ENCODE peak calls at places on chromosomes 4 and X, in six cellular contexts. Y, G, W, A, T and Q are unnamed samples.

GRCh38 chr4:52292245-52292644 is 241.1 kb downstream of the SPATA18 start:
- DNase-seq in Y (no peak), G (no peak), W (no peak), A (no peak), T (no peak), Q (no peak)

GRCh38 chr4:140046037-140046436 is 107.9 kb downstream of the MAML3 start:
- DNase-seq in Y (no peak), G (no peak), W (peak), A (no peak), T (no peak), Q (no peak)

GRCh38 chrX:46577116-46578005 is 3.8 kb downstream of the CHST7 start:
- DNase-seq in Y (no peak), G (no peak), W (no peak), A (no peak), T (no peak), Q (no peak)

GRCh38 chr4:24693636-24694035 is 101.7 kb upstream of the SOD3 start:
- DNase-seq in Y (no peak), G (no peak), W (no peak), A (no peak), T (no peak), Q (no peak)

GRCh38 chr4:125316781-125317525 is 2.2 kb downstream of the FAT4 start:
- DNase-seq in Y (peak), G (no peak), W (peak), A (no peak), T (peak), Q (peak)

GRCh38 chrX:153906126-153906917 is 1.8 kb downstream of the AVPR2 start:
- DNase-seq in Y (no peak), G (no peak), W (no peak), A (no peak), T (no peak), Q (no peak)

GRCh38 chr4:119394826-119395225 is 72.9 kb upstream of the FABP2 start:
- DNase-seq in Y (peak), G (no peak), W (no peak), A (no peak), T (no peak), Q (no peak)

GRCh38 chr4:102817021-102817605 is 10.2 kb downstream of the UBE2D3 start:
- DNase-seq in Y (no peak), G (no peak), W (peak), A (no peak), T (no peak), Q (no peak)

GRCh38 chrX:111270339-111270738 is at the start of gene CAPN6:
- DNase-seq in Y (peak), G (no peak), W (no peak), A (no peak), T (peak), Q (peak)

GRCh38 chr4:115675721-115676120 is 562.3 kb upstream of the NDST4 start:
- DNase-seq in Y (no peak), G (no peak), W (no peak), A (no peak), T (no peak), Q (peak)

GRCh38 chrX:83916525-83916924 is 55.6 kb downstream of the CYLC1 start:
- DNase-seq in Y (peak), G (no peak), W (no peak), A (no peak), T (peak), Q (peak)

GRCh38 chr4:78864405-78865024 is 74.7 kb downstream of the PAQR3 start:
- DNase-seq in Y (peak), G (peak), W (peak), A (peak), T (peak), Q (peak)

GRCh38 chr4:66169341-66169740 is 499.1 kb upstream of the EPHA5 start:
- DNase-seq in Y (peak), G (no peak), W (no peak), A (no peak), T (no peak), Q (peak)

GRCh38 chr4:152778656-152779512 is 646 bp downstream of the TIGD4 start:
- DNase-seq in Y (peak), G (no peak), W (peak), A (no peak), T (peak), Q (peak)

GRCh38 chr4:107935246-107935645 is 3.9 kb downstream of the CYP2U1 start:
- DNase-seq in Y (no peak), G (no peak), W (no peak), A (no peak), T (no peak), Q (no peak)

GRCh38 chr4:107930821-107931774 is at the start of gene CYP2U1:
- DNase-seq in Y (peak), G (peak), W (peak), A (no peak), T (peak), Q (peak)

GRCh38 chr4:107937040-107937439 is 5.7 kb downstream of the CYP2U1 start:
- DNase-seq in Y (no peak), G (no peak), W (no peak), A (no peak), T (no peak), Q (no peak)

GRCh38 chr4:107931775-107932321 is 499 bp downstream of the CYP2U1 start:
- DNase-seq in Y (peak), G (no peak), W (no peak), A (no peak), T (peak), Q (no peak)
- TF ChIP-seq EZH2 in Y (no peak), G (no peak), W (no peak), A (no peak), T (no peak), Q (no peak)

GRCh38 chr4:8580321-8581093 is at the start of gene GPR78:
- DNase-seq in Y (peak), G (no peak), W (peak), A (no peak), T (peak), Q (peak)
- TF ChIP-seq EZH2 in Y (no peak), G (no peak), W (no peak), A (no peak), T (no peak), Q (no peak)

DNA sequence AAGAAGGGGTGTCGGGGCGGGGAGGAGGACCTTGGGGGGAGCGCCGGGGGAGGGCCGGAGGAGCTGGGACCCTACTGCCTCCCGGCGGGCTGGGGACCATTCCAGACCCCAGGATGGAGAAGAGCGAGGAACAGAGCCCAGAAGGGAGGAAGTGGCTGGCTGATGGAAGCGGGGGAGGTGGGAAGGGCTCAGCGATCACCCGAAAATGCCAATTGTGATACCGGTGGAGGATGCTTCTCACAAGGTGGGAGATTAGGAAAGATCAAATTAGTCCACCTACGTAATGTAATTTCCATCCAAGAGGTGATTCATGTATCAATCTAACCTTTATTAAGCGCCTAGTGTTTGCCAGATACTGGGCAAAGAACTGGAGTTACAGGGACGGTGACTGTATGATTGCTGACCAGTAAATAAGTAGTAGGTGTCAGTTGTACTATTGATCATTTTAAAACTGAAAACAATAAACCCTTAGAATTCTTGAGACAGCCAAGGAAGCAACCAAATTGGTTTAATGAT is 456 bp upstream of the RAI2 start:
- DNase-seq in Y (peak), G (no peak), W (no peak), A (no peak), T (no peak), Q (no peak)
- TF ChIP-seq EZH2 in Y (no peak), G (no peak), W (peak), A (no peak), T (no peak), Q (no peak)

DNA sequence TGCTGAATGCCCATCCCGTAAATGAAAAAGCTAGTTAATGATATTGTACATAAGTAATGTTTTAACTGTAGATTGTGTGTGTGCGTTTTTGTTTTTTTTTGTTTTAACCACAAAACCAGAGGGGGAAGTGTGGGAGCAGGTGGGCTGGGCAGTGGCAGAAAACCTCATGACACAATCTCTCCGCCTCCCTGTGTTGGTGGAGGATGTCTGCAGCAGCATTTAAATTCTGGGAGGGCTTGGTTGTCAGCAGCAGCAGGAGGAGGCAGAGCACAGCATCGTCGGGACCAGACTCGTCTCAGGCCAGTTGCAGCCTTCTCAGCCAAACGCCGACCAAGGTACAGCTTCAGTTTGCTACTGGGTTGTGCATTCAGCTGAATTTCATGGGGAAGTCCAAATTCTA is at the start of gene SPP1:
- DNase-seq in Y (peak), G (no peak), W (no peak), A (no peak), T (peak), Q (no peak)
- TF ChIP-seq EZH2 in Y (no peak), G (no peak), W (no peak), A (no peak), T (no peak), Q (no peak)

GRCh38 chrX:71910526-71911022 is at the start of gene NHSL2:
- DNase-seq in Y (peak), G (no peak), W (no peak), A (no peak), T (peak), Q (peak)

GRCh38 chrX:71912156-71912555 is 1.5 kb downstream of the NHSL2 start:
- DNase-seq in Y (no peak), G (no peak), W (no peak), A (no peak), T (no peak), Q (no peak)

GRCh38 chrX:71911023-71911730 is 532 bp downstream of the NHSL2 start:
- DNase-seq in Y (peak), G (no peak), W (no peak), A (no peak), T (peak), Q (no peak)

GRCh38 chrX:71913156-71913950 is 2.7 kb downstream of the NHSL2 start:
- DNase-seq in Y (no peak), G (no peak), W (no peak), A (no peak), T (no peak), Q (no peak)

DNA sequence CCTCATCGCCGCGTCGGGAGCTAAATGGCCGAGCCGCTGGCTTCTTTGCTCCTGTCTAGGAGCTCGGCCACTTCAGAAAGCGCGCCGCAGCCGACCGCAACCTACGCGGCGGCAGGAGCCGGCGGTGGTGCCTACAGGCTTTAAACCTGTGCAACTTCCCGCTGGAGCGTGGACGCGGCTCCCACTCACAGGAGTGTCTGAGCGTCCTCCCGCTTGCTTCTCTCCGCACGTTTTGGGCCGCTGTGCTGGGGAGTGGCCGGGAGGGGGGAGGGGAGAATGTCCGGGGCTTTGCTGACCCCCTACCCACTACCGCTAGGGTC is 1.0 kb downstream of the NHSL2 start:
- DNase-seq in Y (peak), G (no peak), W (no peak), A (no peak), T (peak), Q (no peak)
- TF ChIP-seq EZH2 in Y (no peak), G (no peak), W (no peak), A (no peak), T (no peak), Q (no peak)